ENCODE peak calls at places on chromosomes 1 and 21, in four cellular contexts. O, F, G and X are unnamed samples.
A peak's percentile ranks its signal among the peaks of the same experiment; 100 is the strongest.

GRCh38 chr1:235783148-235783776 is 83.4 kb downstream of the LYST start:
- DNase-seq in O (peak; percentile 43), F (peak; percentile 50), G (no peak), X (no peak)

GRCh38 chr1:200453544-200453905 is 43.7 kb upstream of the ZNF281 start:
- DNase-seq in O (no peak), F (no peak), G (no peak), X (no peak)

GRCh38 chr1:1116701-1117468 is 996 bp upstream of the C1orf159 start:
- DNase-seq in O (no peak), F (no peak), G (no peak), X (peak; percentile 38)

GRCh38 chr1:36092166-36092797 is 3.6 kb downstream of the ADPRS start:
- DNase-seq in O (no peak), F (no peak), G (no peak), X (no peak)

GRCh38 chr1:224205438-224205840 is 22.4 kb downstream of the DEGS1 start:
- DNase-seq in O (peak; percentile 7), F (peak; percentile 28), G (peak; percentile 47), X (peak; percentile 64)

GRCh38 chr1:228294717-228295116 is 86.9 kb downstream of the OBSCN start:
- DNase-seq in O (no peak), F (no peak), G (no peak), X (no peak)

GRCh38 chr1:118927421-118927820 is 60.7 kb downstream of the TBX15 start:
- DNase-seq in O (no peak), F (no peak), G (no peak), X (no peak)

GRCh38 chr1:33295450-33296081 is 25.3 kb downstream of the A3GALT2 start:
- DNase-seq in O (peak; percentile 62), F (peak; percentile 68), G (peak; percentile 64), X (peak; percentile 91)

GRCh38 chr1:1150100-1150499 is 23.6 kb upstream of the TTLL10 start:
- DNase-seq in O (no peak), F (no peak), G (no peak), X (no peak)

GRCh38 chr1:34740161-34740875 is 14.5 kb upstream of the GJB5 start:
- DNase-seq in O (no peak), F (no peak), G (no peak), X (peak; percentile 30)

GRCh38 chr1:119108993-119109392 is 31.5 kb downstream of the WARS2 start:
- DNase-seq in O (no peak), F (no peak), G (no peak), X (no peak)

GRCh38 chr1:245804696-245805095 is 649.9 kb downstream of the KIF26B start:
- DNase-seq in O (no peak), F (no peak), G (no peak), X (no peak)

GRCh38 chr1:119544165-119544762 is 37.3 kb downstream of the HSD3B1 start:
- DNase-seq in O (no peak), F (peak; percentile 15), G (no peak), X (peak; percentile 41)

GRCh38 chr1:61171915-61172485 is 89.6 kb downstream of the NFIA start:
- DNase-seq in O (no peak), F (no peak), G (no peak), X (no peak)

GRCh38 chr1:174131032-174131638 is 28.2 kb upstream of the RABGAP1L start:
- DNase-seq in O (no peak), F (no peak), G (no peak), X (no peak)

GRCh38 chr1:29470788-29471119 is 234.4 kb downstream of the PTPRU start:
- DNase-seq in O (no peak), F (no peak), G (no peak), X (no peak)

GRCh38 chr1:78036450-78036849 is 9.3 kb upstream of the GIPC2 start:
- DNase-seq in O (no peak), F (no peak), G (no peak), X (no peak)

GRCh38 chr1:223109581-223110026 is 33.4 kb downstream of the TLR5 start:
- DNase-seq in O (peak; percentile 74), F (no peak), G (no peak), X (no peak)

GRCh38 chr1:87140831-87141540 is 187.7 kb upstream of the LMO4 start:
- DNase-seq in O (no peak), F (peak; percentile 12), G (no peak), X (no peak)

GRCh38 chr1:1004780-1005697 is 5.1 kb upstream of the HES4 start:
- DNase-seq in O (no peak), F (no peak), G (no peak), X (peak; percentile 72)

GRCh38 chr1:201253906-201254624 is 29.2 kb upstream of the PKP1 start:
- DNase-seq in O (no peak), F (no peak), G (no peak), X (no peak)

GRCh38 chr21:32134441-32135159 is 144.2 kb downstream of the MIS18A start:
- DNase-seq in O (no peak), F (no peak), G (no peak), X (no peak)

GRCh38 chr1:93625582-93626327 is 55.9 kb downstream of the BCAR3 start:
- DNase-seq in O (no peak), F (no peak), G (no peak), X (no peak)

GRCh38 chr1:227396539-227397355 is 78.5 kb upstream of the CDC42BPA start:
- DNase-seq in O (peak; percentile 10), F (no peak), G (no peak), X (peak; percentile 91)

GRCh38 chr1:171796592-171796991 is 15.1 kb downstream of the METTL13 start:
- DNase-seq in O (no peak), F (no peak), G (no peak), X (no peak)

GRCh38 chr1:3213730-3214129 is 144.7 kb downstream of the PRDM16 start:
- DNase-seq in O (no peak), F (no peak), G (no peak), X (no peak)

GRCh38 chr1:64505232-64505943 is 35.5 kb downstream of the CACHD1 start:
- DNase-seq in O (no peak), F (peak; percentile 14), G (no peak), X (peak; percentile 87)

GRCh38 chr1:17097787-17098186 is 21.5 kb downstream of the PADI2 start:
- DNase-seq in O (no peak), F (no peak), G (no peak), X (no peak)

GRCh38 chr1:194829492-194829891 is 1643.1 kb upstream of the B3GALT2 start:
- DNase-seq in O (no peak), F (no peak), G (no peak), X (no peak)

GRCh38 chr21:45451771-45452182 is 46.8 kb downstream of the COL18A1 start:
- DNase-seq in O (no peak), F (no peak), G (no peak), X (no peak)

GRCh38 chr1:107138767-107139445 is 1.9 kb upstream of the NTNG1 start:
- DNase-seq in O (no peak), F (no peak), G (no peak), X (no peak)

GRCh38 chr1:1213153-1213918 is 617 bp downstream of the TNFRSF4 start:
- DNase-seq in O (no peak), F (no peak), G (no peak), X (no peak)

GRCh38 chr21:34779860-34780259 is 111.1 kb downstream of the CLIC6 start:
- DNase-seq in O (no peak), F (no peak), G (no peak), X (no peak)

GRCh38 chr1:94954292-94955220 is 27.6 kb upstream of the CNN3 start:
- DNase-seq in O (no peak), F (no peak), G (no peak), X (no peak)

GRCh38 chr1:94952539-94952938 is 25.6 kb upstream of the CNN3 start:
- DNase-seq in O (no peak), F (no peak), G (no peak), X (no peak)

GRCh38 chr1:94951509-94952208 is 24.7 kb upstream of the CNN3 start:
- DNase-seq in O (no peak), F (no peak), G (no peak), X (no peak)

GRCh38 chr1:94953107-94953506 is 26.2 kb upstream of the CNN3 start:
- DNase-seq in O (no peak), F (no peak), G (no peak), X (no peak)

GRCh38 chr1:94953741-94954140 is 26.8 kb upstream of the CNN3 start:
- DNase-seq in O (no peak), F (no peak), G (no peak), X (no peak)
- TF ChIP-seq CHD4 in O (no peak), F (no peak), G (no peak), X (no peak)

DNA sequence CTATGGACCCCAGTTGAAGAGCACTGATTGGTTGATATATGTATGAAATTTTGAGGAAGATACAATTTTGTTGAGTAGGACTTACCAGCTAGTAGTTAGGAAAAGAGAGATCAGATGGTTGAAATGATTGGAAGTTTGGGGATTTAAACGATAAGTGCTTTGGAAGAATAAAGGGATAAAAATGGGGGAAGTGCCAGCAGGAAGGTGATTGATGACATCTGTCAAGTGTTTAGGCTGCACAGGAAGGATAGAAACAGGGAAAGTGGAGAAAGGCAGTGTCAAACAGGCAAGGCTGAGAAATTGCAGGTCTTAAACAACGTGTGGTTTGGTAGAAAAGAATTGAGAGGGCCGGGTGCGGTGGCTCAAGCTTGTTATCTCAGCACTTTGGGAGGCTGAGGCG is 22.3 kb downstream of the PDC start:
- DNase-seq in O (no peak), F (no peak), G (no peak), X (no peak)
- TF ChIP-seq MAX in O (no peak), F (no peak), G (no peak), X (no peak)

DNA sequence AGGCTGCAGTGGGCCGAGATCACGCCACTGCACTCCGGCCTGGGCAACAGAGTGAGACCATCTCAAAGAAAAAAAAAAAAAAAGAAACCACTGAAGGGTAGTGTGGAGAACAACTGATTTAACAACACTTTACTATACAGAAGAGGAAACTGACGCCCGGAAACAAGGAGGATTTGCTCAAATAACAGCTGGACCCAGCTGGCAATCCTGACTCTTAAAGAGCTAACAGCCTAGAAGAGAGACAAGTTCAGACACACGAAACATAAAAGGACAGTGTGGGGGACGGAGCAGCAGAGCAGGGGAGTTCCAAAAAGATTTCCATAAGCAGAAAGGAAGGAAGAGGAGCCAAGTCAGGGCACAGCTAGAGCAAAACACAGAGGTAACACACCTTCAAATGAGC is 4.4 kb downstream of the ECHDC2 start:
- DNase-seq in O (no peak), F (no peak), G (no peak), X (no peak)
- TF ChIP-seq BHLHE40 in O (no peak), F (no peak), G (no peak), X (no peak)

GRCh38 chr1:179968994-179969919 is 14.6 kb downstream of the CEP350 start:
- DNase-seq in O (no peak), F (no peak), G (no peak), X (no peak)
- TF ChIP-seq CHD4 in O (no peak), F (no peak), G (no peak), X (no peak)